ENCODE peak calls at places on chromosome 10, in four cellular contexts. U is HTR-8/SVneo, Y is foreskin fibroblast, I is bronchial epithelial cell. G is an unnamed sample.

GRCh38 chr10:99569253-99569939 is 36.7 kb downstream of the NKX2-3 start:
- DNase-seq in Y (no peak), U (no peak), I (no peak), G (no peak)

GRCh38 chr10:26453850-26454249 is 15.7 kb downstream of the APBB1IP start:
- DNase-seq in U (no peak), I (no peak), Y (no peak), G (no peak)

GRCh38 chr10:24889636-24890035 is 62.8 kb downstream of the PRTFDC1 start:
- DNase-seq in Y (peak; percentile 52), U (no peak), I (peak; percentile 65), G (no peak)

GRCh38 chr10:35937538-35937937 is 295.4 kb upstream of the FZD8 start:
- DNase-seq in U (no peak), Y (no peak), I (no peak), G (no peak)

GRCh38 chr10:110746254-110746826 is 102.2 kb downstream of the RBM20 start:
- DNase-seq in I (peak; percentile 88), Y (peak; percentile 84), U (peak; percentile 53), G (peak; percentile 63)

GRCh38 chr10:92699518-92700272 is 9.9 kb downstream of the HHEX start:
- DNase-seq in U (peak; percentile 47), I (no peak), Y (peak; percentile 74), G (peak; percentile 61)

GRCh38 chr10:58992830-58993460 is 183.5 kb upstream of the PHYHIPL start:
- DNase-seq in I (no peak), Y (no peak), U (no peak), G (no peak)

GRCh38 chr10:132605390-132605789 is 67.8 kb downstream of the INPP5A start:
- DNase-seq in U (no peak), I (no peak), Y (no peak), G (peak; percentile 37)

GRCh38 chr10:60186315-60187071 is 203.2 kb downstream of the ANK3 start:
- DNase-seq in I (peak; percentile 45), Y (peak; percentile 71), U (no peak), G (no peak)

GRCh38 chr10:104033401-104033930 is 52.2 kb downstream of the COL17A1 start:
- DNase-seq in U (no peak), Y (peak; percentile 55), I (no peak), G (no peak)

GRCh38 chr10:1379601-1380000 is 323.4 kb downstream of the WDR37 start:
- DNase-seq in I (no peak), U (no peak), Y (no peak), G (no peak)

GRCh38 chr10:102408728-102409603 is 9.6 kb downstream of the PSD start:
- DNase-seq in I (no peak), Y (peak; percentile 72), U (peak; percentile 42), G (no peak)

GRCh38 chr10:101778781-101779543 is 3.0 kb upstream of the FGF8 start:
- DNase-seq in Y (peak; percentile 57), I (peak; percentile 11), U (no peak), G (no peak)

GRCh38 chr10:61612451-61612850 is 50.3 kb upstream of the CABCOCO1 start:
- DNase-seq in Y (no peak), I (no peak), U (no peak), G (no peak)

GRCh38 chr10:6215683-6216484 is 13.2 kb downstream of the PFKFB3 start:
- DNase-seq in Y (no peak), U (no peak), I (no peak), G (no peak)

GRCh38 chr10:82091413-82091812 is 216.4 kb downstream of the NRG3 start:
- DNase-seq in Y (peak; percentile 10), U (no peak), I (no peak), G (no peak)

GRCh38 chr10:86178401-86179142 is 188.0 kb downstream of the GRID1 start:
- DNase-seq in Y (no peak), U (peak; percentile 14), I (no peak), G (peak; percentile 5)

GRCh38 chr10:97782455-97783228 is 10.8 kb upstream of the SFRP5 start:
- DNase-seq in U (no peak), Y (no peak), I (peak; percentile 8), G (no peak)

GRCh38 chr10:114043532-114044250 is at the start of gene ADRB1:
- DNase-seq in U (peak; percentile 82), Y (peak; percentile 79), I (no peak), G (no peak)

GRCh38 chr10:103812431-103812830 is 42.9 kb downstream of the SH3PXD2A start:
- DNase-seq in Y (no peak), I (no peak), U (no peak), G (no peak)

GRCh38 chr10:74460812-74461211 is 309.8 kb downstream of the ADK start:
- DNase-seq in I (no peak), U (no peak), Y (peak; percentile 30), G (peak; percentile 22)

GRCh38 chr10:29804025-29804852 is 169.5 kb upstream of the SVIL start:
- DNase-seq in U (peak; percentile 79), I (peak; percentile 94), Y (peak; percentile 97), G (peak; percentile 89)

GRCh38 chr10:1149793-1150637 is 93.8 kb downstream of the WDR37 start:
- DNase-seq in Y (no peak), I (no peak), U (no peak), G (no peak)

GRCh38 chr10:65791979-65792378 is 1133.9 kb upstream of the LRRTM3 start:
- DNase-seq in Y (no peak), I (no peak), U (no peak), G (no peak)

GRCh38 chr10:102815790-102816549 is 21.2 kb downstream of the CYP17A1 start:
- DNase-seq in U (no peak), I (peak; percentile 65), Y (peak; percentile 53), G (peak; percentile 81)

GRCh38 chr10:104274762-104275721 is 6.1 kb downstream of the GSTO2 start:
- DNase-seq in U (no peak), I (peak; percentile 58), Y (peak; percentile 77), G (peak; percentile 28)

GRCh38 chr10:132517951-132518521 is 19.6 kb upstream of the INPP5A start:
- DNase-seq in Y (no peak), I (no peak), U (no peak), G (no peak)

GRCh38 chr10:1869861-1870260 is 132.5 kb upstream of the ADARB2 start:
- DNase-seq in I (no peak), U (no peak), Y (no peak), G (no peak)

GRCh38 chr10:132154440-132154839 is 32.3 kb upstream of the DPYSL4 start:
- DNase-seq in U (no peak), I (no peak), Y (no peak), G (no peak)

GRCh38 chr10:42981358-42982236 is 95.3 kb upstream of the RET start:
- DNase-seq in Y (no peak), U (no peak), I (no peak), G (peak; percentile 34)

GRCh38 chr10:71368639-71369038 is 28.1 kb upstream of the CDH23 start:
- DNase-seq in Y (no peak), U (peak; percentile 17), I (no peak), G (no peak)